ENCODE peak calls at places on chromosomes 12 and 14, in ten cellular contexts. F is AG09319, N is tibial nerve, O is neural progenitor cell, H is astrocyte of the cerebellum, D is vagina, P is left ventricle myocardium inferior, X is heart right ventricle, Y is OCI-LY7, U is fibroblast of lung. T is an unnamed sample.

GRCh38 chr12:12723681-12724420 is 6.7 kb downstream of the CDKN1B start:
- DNase-seq in F (no peak), N (peak; percentile 36), O (peak; percentile 64), H (no peak), D (no peak), P (peak; percentile 42), X (peak; percentile 60), Y (peak; percentile 52), U (peak; percentile 39), T (peak; percentile 47)

GRCh38 chr14:21436567-21437062 is 19.3 kb downstream of the CHD8 start:
- DNase-seq in F (no peak), N (no peak), O (no peak), H (no peak), D (no peak), P (no peak), X (no peak), Y (no peak), U (no peak), T (no peak)

GRCh38 chr12:83784298-83784890 is 1097.7 kb downstream of the TMTC2 start:
- DNase-seq in F (no peak), N (no peak), O (no peak), H (no peak), D (no peak), P (no peak), X (no peak), Y (no peak), U (no peak), T (no peak)

GRCh38 chr12:19014243-19014642 is 115.3 kb upstream of the PLEKHA5 start:
- DNase-seq in F (no peak), N (no peak), O (no peak), H (no peak), D (no peak), P (no peak), X (no peak), Y (no peak), U (no peak), T (no peak)

GRCh38 chr12:62163368-62163767 is 96.8 kb upstream of the USP15 start:
- DNase-seq in F (no peak), N (no peak), O (no peak), H (no peak), D (no peak), P (no peak), X (no peak), Y (no peak), U (no peak), T (no peak)

GRCh38 chr14:90424686-90425255 is 27.9 kb downstream of the CALM1 start:
- DNase-seq in F (no peak), N (no peak), O (no peak), H (no peak), D (peak; percentile 60), P (no peak), X (no peak), Y (no peak), U (no peak), T (no peak)

GRCh38 chr12:53380797-53381738 is 1.1 kb downstream of the SP1 start:
- DNase-seq in F (no peak), N (no peak), O (peak; percentile 53), H (no peak), D (peak; percentile 87), P (no peak), X (no peak), Y (no peak), U (peak; percentile 47), T (no peak)

GRCh38 chr12:48053883-48054282 is 49.6 kb upstream of the COL2A1 start:
- DNase-seq in F (no peak), N (no peak), O (no peak), H (no peak), D (no peak), P (no peak), X (no peak), Y (no peak), U (no peak), T (no peak)

GRCh38 chr14:36367985-36368774 is 47.7 kb upstream of the MBIP start:
- DNase-seq in F (no peak), N (no peak), O (no peak), H (no peak), D (no peak), P (no peak), X (no peak), Y (no peak), U (no peak), T (no peak)

GRCh38 chr12:15268927-15269552 is 47.8 kb upstream of the RERG start:
- DNase-seq in F (no peak), N (peak; percentile 24), O (peak; percentile 73), H (peak; percentile 58), D (no peak), P (peak; percentile 14), X (no peak), Y (peak; percentile 66), U (peak; percentile 63), T (peak; percentile 57)

GRCh38 chr14:22996823-22997301 is 13.1 kb downstream of the C14orf93 start:
- DNase-seq in F (no peak), N (no peak), O (no peak), H (no peak), D (no peak), P (no peak), X (no peak), Y (no peak), U (no peak), T (no peak)

GRCh38 chr12:48793696-48794095 is 4.8 kb upstream of the ADCY6 start:
- DNase-seq in F (no peak), N (no peak), O (no peak), H (no peak), D (no peak), P (no peak), X (no peak), Y (no peak), U (no peak), T (no peak)

GRCh38 chr14:31208546-31209424 is 1.2 kb upstream of the HECTD1 start:
- DNase-seq in F (no peak), N (no peak), O (no peak), H (no peak), D (peak; percentile 77), P (no peak), X (no peak), Y (no peak), U (no peak), T (no peak)

GRCh38 chr12:80648866-80649265 is 58.6 kb upstream of the MYF6 start:
- DNase-seq in F (peak; percentile 10), N (no peak), O (no peak), H (peak; percentile 65), D (no peak), P (no peak), X (no peak), Y (no peak), U (peak; percentile 89), T (no peak)

GRCh38 chr14:70649803-70650202 is 8.1 kb downstream of the TTC9 start:
- DNase-seq in F (no peak), N (no peak), O (no peak), H (no peak), D (no peak), P (no peak), X (no peak), Y (no peak), U (no peak), T (no peak)

GRCh38 chr14:70645892-70646291 is 4.2 kb downstream of the TTC9 start:
- DNase-seq in F (no peak), N (no peak), O (no peak), H (no peak), D (no peak), P (no peak), X (no peak), Y (no peak), U (no peak), T (no peak)

GRCh38 chr14:70646705-70647104 is 5.0 kb downstream of the TTC9 start:
- DNase-seq in F (no peak), N (no peak), O (peak; percentile 13), H (no peak), D (no peak), P (no peak), X (no peak), Y (no peak), U (no peak), T (no peak)

GRCh38 chr14:70651522-70651921 is 9.8 kb downstream of the TTC9 start:
- DNase-seq in F (no peak), N (no peak), O (no peak), H (no peak), D (no peak), P (no peak), X (no peak), Y (no peak), U (no peak), T (no peak)

DNA sequence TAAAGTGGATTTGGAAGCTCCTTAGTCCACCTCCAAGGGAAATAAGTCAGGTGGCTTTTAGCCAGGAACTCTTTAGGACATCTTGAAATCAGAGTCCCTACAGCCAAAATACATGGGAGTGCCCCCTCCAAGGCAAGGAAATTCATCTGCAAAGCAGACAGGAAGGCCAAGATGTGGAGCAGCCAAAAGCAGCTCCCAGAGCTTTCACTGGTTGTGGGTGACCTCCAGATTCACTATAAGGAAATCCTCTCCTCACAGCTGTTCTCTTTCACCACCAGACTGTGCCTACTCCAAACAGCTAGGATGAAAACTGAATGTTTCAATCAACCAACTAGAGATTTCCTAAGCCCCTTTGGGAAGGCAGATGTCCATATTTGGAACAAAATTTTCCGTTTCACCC is 6.7 kb downstream of the TTC9 start:
- DNase-seq in F (no peak), N (no peak), O (no peak), H (no peak), D (no peak), P (no peak), X (no peak), Y (no peak), U (no peak), T (no peak)
- TF ChIP-seq CTCF in F (no peak), N (no peak), O (no peak), H (no peak), D (no peak), P (no peak), X (no peak), Y (no peak), U (no peak), T (no peak)

GRCh38 chr12:106790020-106790419 is 15.5 kb downstream of the RIC8B start:
- DNase-seq in F (no peak), N (no peak), O (no peak), H (no peak), D (no peak), P (no peak), X (no peak), Y (peak; percentile 21), U (no peak), T (no peak)
- TF ChIP-seq CTCF in F (no peak), N (no peak), O (peak; percentile 27), H (no peak), D (no peak), P (peak; percentile 12), X (no peak), Y (peak; percentile 71), U (no peak), T (no peak)

GRCh38 chr14:94171208-94171607 is 2.9 kb upstream of the PPP4R4 start:
- DNase-seq in F (peak; percentile 7), N (no peak), O (no peak), H (no peak), D (no peak), P (no peak), X (no peak), Y (no peak), U (peak; percentile 19), T (no peak)
- TF ChIP-seq CTCF in F (no peak), N (no peak), O (no peak), H (no peak), D (no peak), P (no peak), X (no peak), Y (no peak), U (no peak), T (no peak)

DNA sequence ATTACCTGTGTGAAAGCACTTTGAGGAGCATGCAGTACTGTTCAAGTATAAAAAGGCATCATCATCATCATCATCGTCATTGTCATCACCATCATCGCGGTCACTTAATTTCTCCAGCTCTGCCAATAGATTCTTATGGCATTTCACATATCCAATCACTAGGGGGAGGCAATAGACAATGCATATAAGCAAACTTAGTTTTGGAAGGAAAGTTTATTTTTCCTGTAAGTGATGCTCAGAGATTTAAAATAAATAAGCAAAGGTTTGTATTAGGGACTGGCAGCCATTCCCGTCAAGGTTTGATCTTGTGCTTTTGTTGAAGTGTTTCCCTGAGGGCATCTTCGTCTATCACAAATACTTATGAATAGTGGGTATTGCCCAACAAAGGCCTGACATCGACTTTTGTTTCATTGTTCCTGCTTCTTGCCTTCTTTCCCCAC is 127.4 kb downstream of the KTN1 start:
- DNase-seq in F (peak; percentile 42), N (peak; percentile 17), O (peak; percentile 46), H (peak; percentile 55), D (no peak), P (no peak), X (no peak), Y (peak; percentile 4), U (peak; percentile 60), T (no peak)
- TF ChIP-seq CTCF in F (peak; percentile 71), N (peak; percentile 70), O (peak; percentile 76), H (peak; percentile 63), D (peak; percentile 71), P (peak; percentile 69), X (peak; percentile 66), Y (peak; percentile 67), U (peak; percentile 55), T (peak; percentile 55)

T was measured in GM13977.